ENCODE peak calls at places on chromosomes 2 and 18, in nine cellular contexts. Z is neural progenitor cell, T is HCT116, S is SK-N-SH, N is GM23338, K is hepatocyte, X is PC-3, A is MM.1S, W is GM23248. Q is an unnamed sample.

GRCh38 chr2:31366733-31367132 is 47.8 kb downstream of the XDH start:
- DNase-seq in Z (no peak), T (no peak), S (no peak), N (no peak), K (no peak), X (no peak), A (no peak), W (no peak), Q (no peak)

GRCh38 chr2:171320208-171320621 is 113.6 kb downstream of the METTL8 start:
- DNase-seq in Z (no peak), T (no peak), S (no peak), N (no peak), K (no peak), X (no peak), A (no peak), W (no peak), Q (no peak)

GRCh38 chr18:34223893-34224422 is 755 bp downstream of the NOL4 start:
- DNase-seq in Z (peak), T (no peak), S (peak), N (no peak), K (no peak), X (no peak), A (no peak), W (peak), Q (no peak)

GRCh38 chr2:144083211-144083610 is 436.7 kb downstream of the ZEB2 start:
- DNase-seq in Z (no peak), T (no peak), S (no peak), N (no peak), K (no peak), X (peak), A (no peak), W (peak), Q (no peak)

GRCh38 chr2:24054366-24055010 is 4.9 kb downstream of the FKBP1B start:
- DNase-seq in Z (no peak), T (no peak), S (peak), N (no peak), K (no peak), X (no peak), A (no peak), W (no peak), Q (no peak)

GRCh38 chr2:44746856-44747612 is 194.5 kb upstream of the SIX3 start:
- DNase-seq in Z (peak), T (no peak), S (peak), N (peak), K (no peak), X (peak), A (no peak), W (no peak), Q (no peak)

GRCh38 chr2:214465386-214466146 is 54.7 kb downstream of the VWC2L start:
- DNase-seq in Z (no peak), T (no peak), S (no peak), N (peak), K (peak), X (peak), A (no peak), W (peak), Q (no peak)

GRCh38 chr2:186306754-186307153 is 179.3 kb upstream of the ZC3H15 start:
- DNase-seq in Z (no peak), T (no peak), S (no peak), N (no peak), K (no peak), X (no peak), A (no peak), W (no peak), Q (no peak)

GRCh38 chr2:64263315-64263714 is 119.1 kb upstream of the PELI1 start:
- DNase-seq in Z (no peak), T (no peak), S (no peak), N (no peak), K (peak), X (peak), A (peak), W (peak), Q (peak)

DNA sequence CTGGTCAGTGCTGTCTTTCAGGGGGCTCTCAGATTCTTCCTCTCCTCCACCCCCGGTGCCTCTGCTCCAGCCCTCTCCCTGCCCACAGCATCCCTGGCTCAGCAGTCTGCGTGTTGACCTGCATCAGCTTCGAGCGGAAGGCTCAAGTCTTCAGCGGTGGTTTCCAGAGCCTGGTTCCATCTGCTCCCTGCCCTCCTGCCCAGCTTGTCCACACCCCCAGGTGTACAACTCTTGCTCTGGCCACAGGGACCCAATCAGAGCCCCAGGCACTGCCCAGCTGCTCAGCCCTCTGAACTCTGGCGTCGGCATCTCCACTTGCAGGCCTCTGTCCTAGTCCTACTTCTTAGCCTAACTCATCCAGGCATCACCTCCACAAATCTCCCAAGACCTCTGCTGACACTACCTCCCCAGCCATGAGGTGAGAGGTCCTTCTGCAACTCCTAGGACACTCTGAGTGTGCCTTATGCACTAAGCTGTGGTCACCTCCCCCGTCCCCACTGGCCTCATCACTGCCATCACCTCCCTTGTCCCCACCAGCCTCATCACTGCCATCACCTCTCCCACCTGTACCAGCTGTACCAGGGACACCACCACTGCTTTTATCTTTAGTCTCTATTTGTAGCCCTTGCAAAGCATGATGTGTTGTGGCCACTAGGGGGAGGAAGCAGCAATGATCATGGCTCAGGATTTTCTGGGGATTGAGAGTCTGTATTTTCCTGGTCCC is 60.9 kb downstream of the EDAR start:
- DNase-seq in Z (peak), T (peak), S (peak), N (peak), K (peak), X (peak), A (peak), W (peak), Q (peak)
- TF ChIP-seq EZH2phosphoT487 in Z (no peak), T (no peak), S (no peak), N (no peak), K (no peak), X (no peak), A (no peak), W (no peak), Q (no peak)

GRCh38 chr2:26412091-26412673 is 10.5 kb downstream of the DRC1 start:
- DNase-seq in Z (no peak), T (no peak), S (no peak), N (no peak), K (no peak), X (no peak), A (peak), W (no peak), Q (no peak)
- TF ChIP-seq EZH2phosphoT487 in Z (no peak), T (no peak), S (no peak), N (no peak), K (no peak), X (no peak), A (no peak), W (no peak), Q (no peak)

GRCh38 chr2:179939282-179939681 is 67.8 kb downstream of the CWC22 start:
- DNase-seq in Z (no peak), T (no peak), S (no peak), N (no peak), K (peak), X (no peak), A (no peak), W (no peak), Q (no peak)

GRCh38 chr2:179932786-179933185 is 71.4 kb upstream of the ZNF385B start:
- DNase-seq in Z (no peak), T (no peak), S (no peak), N (no peak), K (no peak), X (no peak), A (no peak), W (peak), Q (no peak)

GRCh38 chr2:179938026-179938425 is 69.1 kb downstream of the CWC22 start:
- DNase-seq in Z (no peak), T (no peak), S (no peak), N (no peak), K (no peak), X (no peak), A (peak), W (no peak), Q (no peak)

GRCh38 chr2:179931502-179931901 is 70.1 kb upstream of the ZNF385B start:
- DNase-seq in Z (no peak), T (no peak), S (no peak), N (no peak), K (no peak), X (no peak), A (no peak), W (no peak), Q (no peak)

GRCh38 chr2:179936654-179937053 is 70.4 kb downstream of the CWC22 start:
- DNase-seq in Z (peak), T (peak), S (peak), N (peak), K (peak), X (peak), A (peak), W (peak), Q (peak)
- TF ChIP-seq EZH2phosphoT487 in Z (no peak), T (no peak), S (no peak), N (no peak), K (no peak), X (no peak), A (no peak), W (no peak), Q (no peak)

GRCh38 chr2:41966920-41967319 is 80.9 kb upstream of the PKDCC start:
- DNase-seq in Z (no peak), T (no peak), S (no peak), N (no peak), K (no peak), X (no peak), A (no peak), W (peak), Q (no peak)

GRCh38 chr2:41967426-41968181 is 80.2 kb upstream of the PKDCC start:
- DNase-seq in Z (no peak), T (no peak), S (no peak), N (no peak), K (no peak), X (no peak), A (no peak), W (peak), Q (no peak)

GRCh38 chr2:41965173-41965875 is 82.5 kb upstream of the PKDCC start:
- DNase-seq in Z (no peak), T (no peak), S (no peak), N (no peak), K (no peak), X (no peak), A (no peak), W (no peak), Q (no peak)

GRCh38 chr2:41966431-41966893 is 81.4 kb upstream of the PKDCC start:
- DNase-seq in Z (no peak), T (no peak), S (no peak), N (no peak), K (peak), X (peak), A (no peak), W (peak), Q (no peak)

DNA sequence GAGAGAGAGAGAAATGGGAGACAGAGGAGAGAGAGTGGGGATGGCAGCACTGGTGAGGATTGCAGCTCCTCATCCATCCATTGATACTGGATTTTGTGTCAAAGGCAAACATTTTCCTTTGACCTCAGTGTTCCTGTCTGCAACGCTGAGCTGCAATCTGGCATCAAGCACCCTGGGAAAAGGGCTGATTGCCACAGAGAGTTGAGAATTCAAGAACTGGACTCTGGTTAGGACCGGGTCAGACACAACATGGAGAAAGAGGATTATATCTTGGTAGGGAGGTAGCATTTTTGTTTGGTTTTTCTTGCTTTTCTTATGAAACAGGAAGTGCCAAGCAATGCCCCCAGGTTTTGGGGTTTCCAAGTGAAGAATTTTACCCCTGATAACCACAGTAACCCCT is 81.9 kb upstream of the PKDCC start:
- DNase-seq in Z (no peak), T (no peak), S (no peak), N (no peak), K (no peak), X (no peak), A (no peak), W (peak), Q (no peak)
- TF ChIP-seq EZH2phosphoT487 in Z (no peak), T (no peak), S (no peak), N (no peak), K (no peak), X (no peak), A (no peak), W (no peak), Q (no peak)

GRCh38 chr2:121709776-121710469 is 26.8 kb downstream of the NIFK start:
- DNase-seq in Z (no peak), T (no peak), S (no peak), N (no peak), K (no peak), X (no peak), A (no peak), W (peak), Q (no peak)

GRCh38 chr2:121707344-121707919 is 29.2 kb downstream of the NIFK start:
- DNase-seq in Z (no peak), T (no peak), S (no peak), N (no peak), K (peak), X (no peak), A (no peak), W (no peak), Q (peak)

GRCh38 chr2:121705958-121706357 is 30.7 kb downstream of the NIFK start:
- DNase-seq in Z (no peak), T (no peak), S (no peak), N (no peak), K (no peak), X (no peak), A (no peak), W (no peak), Q (no peak)

GRCh38 chr2:121705390-121705789 is 31.3 kb downstream of the NIFK start:
- DNase-seq in Z (no peak), T (no peak), S (no peak), N (no peak), K (no peak), X (no peak), A (no peak), W (no peak), Q (no peak)

GRCh38 chr2:121707920-121708361 is 28.7 kb downstream of the NIFK start:
- DNase-seq in Z (no peak), T (no peak), S (no peak), N (no peak), K (peak), X (no peak), A (no peak), W (no peak), Q (no peak)
- TF ChIP-seq EZH2phosphoT487 in Z (no peak), T (no peak), S (no peak), N (no peak), K (no peak), X (no peak), A (no peak), W (no peak), Q (no peak)

DNA sequence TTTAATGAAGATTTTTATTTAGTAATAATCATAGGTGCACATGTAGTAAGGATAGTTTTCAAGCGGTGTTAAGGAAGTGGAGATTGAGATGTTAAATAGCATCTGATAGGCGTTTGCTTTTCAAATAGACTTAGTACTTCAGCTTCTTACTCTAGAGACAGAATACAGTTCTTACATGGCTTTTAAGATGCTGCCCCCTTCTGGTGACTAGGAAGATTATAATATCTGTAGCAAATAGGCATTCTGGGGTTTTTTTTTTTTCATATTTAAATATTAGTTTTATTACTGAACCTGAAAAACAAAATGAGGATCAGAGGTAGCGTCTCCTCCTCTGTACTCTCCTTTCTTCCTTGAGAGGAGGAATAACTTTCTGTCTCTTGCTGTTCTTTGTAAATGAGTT is 100.2 kb downstream of the AGAP1 start:
- DNase-seq in Z (peak), T (peak), S (peak), N (peak), K (peak), X (peak), A (peak), W (peak), Q (peak)
- TF ChIP-seq EZH2phosphoT487 in Z (no peak), T (no peak), S (no peak), N (no peak), K (no peak), X (no peak), A (no peak), W (no peak), Q (no peak)